ENCODE peak calls at places on chromosome 20, in four cellular contexts. D, A, X and O are unnamed samples.

GRCh38 chr20:30812739-30813411 is 444.6 kb upstream of the DEFB115 start:
- DNase-seq in D (no peak), A (no peak), X (no peak), O (no peak)

GRCh38 chr20:48841861-48842529 is 14.2 kb upstream of the PREX1 start:
- DNase-seq in D (peak), A (peak), X (no peak), O (no peak)

GRCh38 chr20:10449270-10449669 is 14.2 kb downstream of the SLX4IP start:
- DNase-seq in D (no peak), A (no peak), X (no peak), O (no peak)

GRCh38 chr20:62739581-62740285 is 31.1 kb downstream of the NTSR1 start:
- DNase-seq in D (no peak), A (no peak), X (no peak), O (peak)

GRCh38 chr20:38222923-38223742 is 37.4 kb downstream of the KIAA1755 start:
- DNase-seq in D (no peak), A (no peak), X (no peak), O (no peak)

GRCh38 chr20:7178004-7178403 is 410.5 kb downstream of the BMP2 start:
- DNase-seq in D (no peak), A (no peak), X (no peak), O (no peak)

GRCh38 chr20:36082516-36082915 is 72.0 kb upstream of the EPB41L1 start:
- DNase-seq in D (no peak), A (peak), X (no peak), O (no peak)

GRCh38 chr20:3231889-3232588 is 7.0 kb downstream of the SLC4A11 start:
- DNase-seq in D (no peak), A (no peak), X (peak), O (no peak)

GRCh38 chr20:50898475-50898874 is 32.8 kb downstream of the ADNP start:
- DNase-seq in D (no peak), A (no peak), X (no peak), O (no peak)

GRCh38 chr20:50903353-50904051 is 27.7 kb downstream of the ADNP start:
- DNase-seq in D (peak), A (no peak), X (no peak), O (no peak)

GRCh38 chr20:50904067-50904570 is 27.1 kb downstream of the ADNP start:
- DNase-seq in D (no peak), A (no peak), X (no peak), O (no peak)

GRCh38 chr20:50900261-50900660 is 31.0 kb downstream of the ADNP start:
- DNase-seq in D (no peak), A (no peak), X (no peak), O (no peak)

DNA sequence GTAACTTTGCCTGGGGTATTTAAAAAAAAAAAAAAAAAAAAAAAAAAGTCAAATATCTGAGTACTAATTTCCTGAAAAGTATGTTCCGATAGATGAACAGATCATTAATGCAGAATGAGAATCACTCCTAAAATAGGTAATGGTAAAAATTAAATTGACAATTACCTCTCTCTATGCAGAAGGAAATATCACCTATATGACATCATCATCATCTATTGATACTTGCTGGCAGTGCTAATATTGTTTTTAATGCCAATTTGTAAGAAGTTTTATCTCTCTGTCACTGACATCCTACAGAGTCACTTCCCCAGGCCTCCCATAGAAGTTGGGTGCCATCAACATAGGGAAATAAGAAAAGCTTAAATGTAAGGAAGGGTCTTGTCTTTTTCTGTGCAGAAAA is 29.9 kb downstream of the ADNP start:
- DNase-seq in D (no peak), A (no peak), X (no peak), O (no peak)
- TF ChIP-seq HMGXB4 in D (no peak), A (no peak), X (no peak), O (no peak)

GRCh38 chr20:39829713-39830112 is 859.3 kb downstream of the MAFB start:
- DNase-seq in D (no peak), A (no peak), X (no peak), O (no peak)
- TF ChIP-seq HMGXB4 in D (no peak), A (no peak), X (no peak), O (no peak)

DNA sequence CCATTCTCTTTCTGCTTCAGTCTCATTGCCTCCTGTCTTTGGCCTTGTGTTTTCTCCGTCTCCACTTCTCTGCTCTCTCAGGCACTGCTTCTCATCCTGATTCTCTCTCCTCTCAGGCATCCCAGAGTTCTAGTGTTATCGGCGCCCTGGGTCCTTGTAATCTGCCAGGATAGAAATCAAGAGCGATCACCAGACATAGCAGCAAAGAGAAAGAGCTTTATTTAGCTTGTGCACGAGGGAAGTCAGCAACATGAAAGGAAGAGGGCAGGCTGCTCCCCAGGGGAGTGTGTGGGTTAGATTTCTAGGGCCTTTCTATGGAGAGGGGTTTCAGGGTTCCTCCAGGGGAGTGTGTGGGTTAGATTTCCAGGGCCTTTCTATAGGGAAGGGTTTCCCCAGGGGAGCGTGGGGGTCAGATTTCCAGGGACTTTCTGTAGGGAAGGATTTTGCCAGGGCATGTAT is 32.5 kb downstream of the SUN5 start:
- DNase-seq in D (no peak), A (no peak), X (no peak), O (no peak)
- TF ChIP-seq HMGXB4 in D (no peak), A (no peak), X (no peak), O (no peak)

GRCh38 chr20:19911810-19912382 is 105.3 kb upstream of the NAA20 start:
- DNase-seq in D (no peak), A (no peak), X (no peak), O (no peak)

GRCh38 chr20:19908586-19908985 is 108.6 kb upstream of the NAA20 start:
- DNase-seq in D (no peak), A (no peak), X (no peak), O (no peak)

GRCh38 chr20:19909696-19910095 is 107.5 kb upstream of the NAA20 start:
- DNase-seq in D (no peak), A (no peak), X (no peak), O (no peak)

GRCh38 chr20:19903168-19903676 is 113.9 kb upstream of the NAA20 start:
- DNase-seq in D (peak), A (peak), X (peak), O (no peak)

DNA sequence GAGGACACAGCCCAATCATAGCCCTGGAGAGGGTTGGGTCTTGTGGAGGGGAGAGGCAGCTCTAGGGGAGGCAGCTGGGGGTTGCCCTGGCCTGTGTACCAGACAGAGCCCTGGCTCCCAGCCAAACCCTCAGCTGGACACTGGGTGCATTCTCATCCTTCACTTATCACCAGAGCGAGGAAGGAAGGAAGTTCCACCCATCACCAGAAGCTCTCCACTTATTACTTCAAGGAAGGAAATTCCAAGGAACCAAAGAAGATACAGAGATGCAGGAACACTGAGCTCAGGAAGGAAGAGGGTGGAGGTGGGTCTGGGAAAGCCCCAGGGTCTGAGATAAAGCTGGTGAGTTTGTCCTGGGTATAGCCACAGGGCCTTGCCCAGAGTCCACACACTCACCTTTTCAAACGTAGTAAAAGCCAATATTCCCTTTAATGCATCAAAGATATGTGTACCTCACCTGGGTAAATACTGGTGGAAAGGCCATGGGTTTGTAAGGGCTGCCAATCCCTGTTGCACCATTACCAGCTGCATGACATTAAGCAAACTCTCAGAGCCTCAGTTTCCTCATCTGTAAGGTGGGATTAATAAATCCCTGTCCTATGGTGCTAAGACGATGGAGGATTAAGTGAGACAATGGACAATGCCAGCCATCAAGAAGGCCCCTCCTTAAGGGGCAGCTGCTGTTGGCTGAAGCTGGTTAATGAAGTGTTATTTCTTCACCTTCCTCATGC is 109.7 kb upstream of the NAA20 start:
- DNase-seq in D (no peak), A (no peak), X (no peak), O (no peak)
- TF ChIP-seq HMGXB4 in D (no peak), A (no peak), X (no peak), O (no peak)

GRCh38 chr20:23856736-23857135 is 22.8 kb downstream of the CST5 start:
- DNase-seq in D (no peak), A (no peak), X (no peak), O (no peak)

GRCh38 chr20:23857954-23858565 is 21.5 kb downstream of the CST5 start:
- DNase-seq in D (no peak), A (no peak), X (no peak), O (peak)

DNA sequence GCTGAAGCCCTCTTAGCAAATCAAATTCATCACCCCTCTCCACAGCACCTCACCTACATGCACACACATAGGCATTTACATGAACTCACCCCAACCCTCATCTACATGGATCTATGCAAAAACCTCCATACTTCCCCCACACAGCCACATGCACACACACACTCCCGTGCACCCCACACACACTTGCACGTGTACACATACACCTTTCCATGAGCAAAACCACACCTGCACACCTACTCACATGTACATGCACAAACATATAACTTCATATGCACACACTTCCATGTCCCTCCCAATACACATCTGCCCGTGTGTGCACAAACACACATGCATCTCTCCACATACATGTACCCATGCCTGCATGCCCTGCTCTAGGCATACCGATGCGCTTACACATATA is 23.3 kb downstream of the CST5 start:
- DNase-seq in D (no peak), A (no peak), X (no peak), O (no peak)
- TF ChIP-seq HMGXB4 in D (no peak), A (no peak), X (no peak), O (no peak)

DNA sequence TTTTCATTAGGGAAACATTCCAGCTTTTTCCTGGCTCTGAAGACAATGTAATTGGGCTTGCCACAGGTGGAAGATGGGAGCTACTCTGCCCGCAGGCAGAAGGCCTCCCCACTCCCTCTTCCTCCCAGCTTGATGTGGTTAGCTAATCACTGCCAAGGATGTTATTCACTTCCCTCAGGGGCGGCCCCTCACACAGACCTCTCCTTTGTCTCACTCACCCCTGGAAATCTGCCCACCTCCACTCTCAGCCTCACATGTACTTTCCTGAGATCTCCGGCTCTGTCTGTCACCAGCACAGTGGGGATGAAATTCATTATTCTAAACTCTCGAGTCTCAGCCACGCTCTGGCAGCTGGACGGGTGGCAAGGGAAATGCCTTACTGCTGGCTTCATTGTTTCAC is 100.7 kb downstream of the ANKRD60 start:
- DNase-seq in D (no peak), A (no peak), X (peak), O (no peak)
- TF ChIP-seq HMGXB4 in D (no peak), A (no peak), X (no peak), O (no peak)

DNA sequence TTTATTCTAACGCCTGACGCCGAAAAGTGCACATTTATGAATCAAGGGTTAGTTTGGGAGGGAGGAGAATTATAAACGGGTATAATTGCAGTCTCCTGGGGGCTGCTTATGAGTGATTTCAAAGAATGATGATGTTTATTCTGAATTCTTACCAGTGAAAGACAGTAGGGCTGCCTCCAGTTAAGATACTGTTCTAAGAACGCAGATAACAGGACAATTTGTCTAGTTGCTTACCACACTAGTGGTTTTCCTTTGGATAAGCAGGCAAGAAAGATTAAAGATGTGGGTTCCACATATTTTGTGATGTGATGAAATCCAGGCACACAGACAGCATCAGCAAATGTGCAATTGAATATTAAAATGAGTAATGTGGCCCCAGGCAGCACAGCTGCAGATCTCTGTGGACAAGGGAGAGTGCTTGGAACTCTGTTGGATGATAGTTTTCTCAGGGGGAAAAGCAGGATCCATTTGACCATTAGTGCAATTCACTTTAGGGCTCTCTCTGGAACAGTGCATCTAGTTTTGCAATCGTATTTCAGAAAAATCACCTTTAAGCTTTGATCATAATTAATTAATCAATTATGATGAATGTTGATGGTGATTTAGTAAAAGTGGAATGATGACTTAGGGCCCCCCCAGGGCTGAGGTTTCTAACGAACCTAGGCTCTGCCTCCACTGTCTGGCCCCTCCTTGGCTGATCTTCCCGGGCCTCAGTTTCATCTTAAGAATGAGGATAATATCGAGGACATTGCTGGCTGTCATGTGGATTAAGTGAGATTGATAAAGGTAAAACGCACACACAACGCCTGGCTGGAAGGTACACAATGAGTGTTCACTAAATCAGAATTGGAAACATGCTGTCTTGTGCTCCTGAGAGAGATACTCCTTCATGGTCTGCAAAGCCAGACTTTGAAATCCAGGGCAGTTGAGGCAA is 5.0 kb upstream of the SULF2 start:
- DNase-seq in D (no peak), A (no peak), X (no peak), O (no peak)
- TF ChIP-seq HMGXB4 in D (no peak), A (no peak), X (no peak), O (no peak)

DNA sequence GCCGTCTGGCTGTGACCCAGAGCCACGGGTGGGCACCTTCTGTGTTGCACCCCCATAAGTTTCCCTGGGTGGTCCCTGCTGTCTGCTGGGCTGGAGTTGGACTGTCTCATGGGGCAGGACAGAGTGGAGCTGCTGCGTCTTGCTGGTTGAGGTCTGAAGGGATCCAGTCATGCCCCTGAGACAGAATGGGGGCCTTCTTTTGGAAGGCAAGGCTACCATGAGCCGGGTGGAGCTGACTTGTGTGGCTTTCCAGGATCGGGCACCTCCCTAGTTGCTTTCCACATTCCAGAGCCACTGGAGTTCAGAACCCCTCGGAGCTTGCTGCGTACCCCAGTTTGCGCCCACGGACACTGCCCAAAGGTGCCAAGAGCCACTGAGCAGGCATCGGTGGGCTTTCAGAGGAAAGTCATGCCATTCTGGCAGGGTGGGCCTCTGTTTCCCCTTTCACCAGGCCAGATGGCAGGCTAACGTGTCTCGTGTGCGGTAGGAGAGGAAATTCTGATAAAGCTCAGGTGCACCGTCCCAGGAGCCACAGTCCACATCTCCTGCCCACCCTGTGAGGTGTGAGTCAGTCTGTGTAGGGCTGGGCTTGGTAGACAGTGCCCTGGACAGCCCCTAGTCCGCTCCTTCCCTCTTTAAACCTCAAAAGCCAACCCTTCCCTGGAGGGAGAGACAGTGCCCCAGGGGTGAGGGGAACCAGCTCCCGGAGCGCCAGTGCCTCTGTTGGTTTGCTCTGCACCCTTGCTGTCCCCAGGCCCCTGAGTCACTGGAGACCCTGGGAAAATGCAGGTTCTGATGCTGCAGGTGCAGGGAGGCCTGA is 125.3 kb downstream of the SYCP2 start:
- DNase-seq in D (no peak), A (no peak), X (no peak), O (no peak)
- TF ChIP-seq HMGXB4 in D (no peak), A (no peak), X (no peak), O (no peak)

GRCh38 chr20:51016521-51016920 is 6.4 kb downstream of the KCNG1 start:
- DNase-seq in D (no peak), A (no peak), X (no peak), O (no peak)

GRCh38 chr20:51012357-51012756 is 10.6 kb downstream of the KCNG1 start:
- DNase-seq in D (no peak), A (no peak), X (no peak), O (no peak)

GRCh38 chr20:51013577-51014330 is 9.2 kb downstream of the KCNG1 start:
- DNase-seq in D (no peak), A (no peak), X (no peak), O (no peak)

GRCh38 chr20:51017313-51017712 is 5.6 kb downstream of the KCNG1 start:
- DNase-seq in D (no peak), A (no peak), X (no peak), O (no peak)

GRCh38 chr20:51014797-51015722 is 7.8 kb downstream of the KCNG1 start:
- DNase-seq in D (peak), A (peak), X (peak), O (peak)
- TF ChIP-seq HMGXB4 in D (no peak), A (no peak), X (no peak), O (no peak)